ENCODE peak calls at places on chromosome 21, in eight cellular contexts. One of them, this sample, is unnamed. For H3K27me3, the result is how much of the 10 kb centered on the place peaks cover.

GRCh38 chr21:42407476-42407875 is 3.8 kb downstream of the UBASH3A start:
- DNase-seq in aorta: no peak
- DNase-seq in psoas muscle: no peak
- DNase-seq in ascending aorta: no peak
- DNase-seq in tibial artery: no peak
- DNase-seq in mesendoderm: no peak
- DNase-seq in left ventricle myocardium inferior: no peak
- DNase-seq in transverse colon: no peak
- DNase-seq in this sample: no peak

GRCh38 chr21:29181799-29182470 is 51.5 kb downstream of the MAP3K7CL start:
- DNase-seq in tibial artery: no peak
- DNase-seq in aorta: no peak
- DNase-seq in mesendoderm: peak
- DNase-seq in psoas muscle: no peak
- DNase-seq in left ventricle myocardium inferior: no peak
- DNase-seq in ascending aorta: no peak
- DNase-seq in transverse colon: peak
- DNase-seq in this sample: no peak

GRCh38 chr21:42931560-42932235 is 6.3 kb upstream of the ERVH48-1 start:
- DNase-seq in transverse colon: no peak
- DNase-seq in mesendoderm: peak
- DNase-seq in psoas muscle: no peak
- DNase-seq in tibial artery: no peak
- DNase-seq in ascending aorta: no peak
- DNase-seq in left ventricle myocardium inferior: no peak
- DNase-seq in aorta: no peak
- DNase-seq in this sample: no peak

GRCh38 chr21:26148834-26149354 is 21.7 kb downstream of the APP start:
- DNase-seq in transverse colon: no peak
- DNase-seq in ascending aorta: no peak
- DNase-seq in aorta: no peak
- DNase-seq in psoas muscle: no peak
- DNase-seq in mesendoderm: peak
- DNase-seq in left ventricle myocardium inferior: no peak
- DNase-seq in tibial artery: no peak
- DNase-seq in this sample: no peak

GRCh38 chr21:17088500-17088899 is 424.3 kb upstream of the CXADR start:
- DNase-seq in tibial artery: no peak
- DNase-seq in left ventricle myocardium inferior: no peak
- DNase-seq in ascending aorta: no peak
- DNase-seq in aorta: no peak
- DNase-seq in transverse colon: no peak
- DNase-seq in mesendoderm: no peak
- DNase-seq in psoas muscle: no peak
- DNase-seq in this sample: no peak

GRCh38 chr21:25323356-25323949 is 283.8 kb downstream of the MRPL39 start:
- DNase-seq in psoas muscle: no peak
- DNase-seq in tibial artery: no peak
- DNase-seq in left ventricle myocardium inferior: no peak
- DNase-seq in transverse colon: no peak
- DNase-seq in aorta: no peak
- DNase-seq in mesendoderm: no peak
- DNase-seq in ascending aorta: no peak
- DNase-seq in this sample: no peak

GRCh38 chr21:27425574-27425973 is 458.7 kb upstream of the ADAMTS5 start:
- DNase-seq in psoas muscle: no peak
- DNase-seq in aorta: no peak
- DNase-seq in mesendoderm: peak
- DNase-seq in left ventricle myocardium inferior: no peak
- DNase-seq in transverse colon: no peak
- DNase-seq in tibial artery: no peak
- DNase-seq in ascending aorta: no peak
- DNase-seq in this sample: no peak

GRCh38 chr21:28644762-28645161 is 347.9 kb downstream of the LTN1 start:
- DNase-seq in mesendoderm: no peak
- DNase-seq in transverse colon: no peak
- DNase-seq in psoas muscle: no peak
- DNase-seq in tibial artery: no peak
- DNase-seq in left ventricle myocardium inferior: no peak
- DNase-seq in ascending aorta: no peak
- DNase-seq in aorta: no peak
- DNase-seq in this sample: no peak

GRCh38 chr21:10418649-10419048 is 102.7 kb upstream of the TPTE start:
- DNase-seq in tibial artery: no peak
- DNase-seq in transverse colon: no peak
- DNase-seq in aorta: no peak
- DNase-seq in psoas muscle: no peak
- DNase-seq in mesendoderm: no peak
- DNase-seq in left ventricle myocardium inferior: no peak
- DNase-seq in ascending aorta: no peak
- DNase-seq in this sample: no peak

GRCh38 chr21:25171438-25171837 is 435.8 kb downstream of the MRPL39 start:
- DNase-seq in left ventricle myocardium inferior: no peak
- DNase-seq in aorta: no peak
- DNase-seq in ascending aorta: no peak
- DNase-seq in psoas muscle: no peak
- DNase-seq in tibial artery: no peak
- DNase-seq in transverse colon: no peak
- DNase-seq in mesendoderm: no peak
- DNase-seq in this sample: no peak

GRCh38 chr21:42811960-42812359 is 67.4 kb downstream of the WDR4 start:
- DNase-seq in left ventricle myocardium inferior: no peak
- DNase-seq in ascending aorta: no peak
- DNase-seq in psoas muscle: no peak
- DNase-seq in tibial artery: no peak
- DNase-seq in aorta: no peak
- DNase-seq in transverse colon: no peak
- DNase-seq in mesendoderm: no peak
- DNase-seq in this sample: no peak

GRCh38 chr21:24727803-24728425 is 879.4 kb downstream of the MRPL39 start:
- DNase-seq in left ventricle myocardium inferior: no peak
- DNase-seq in ascending aorta: no peak
- DNase-seq in psoas muscle: no peak
- DNase-seq in tibial artery: no peak
- DNase-seq in aorta: no peak
- DNase-seq in transverse colon: no peak
- DNase-seq in mesendoderm: peak
- DNase-seq in this sample: no peak

GRCh38 chr21:42403611-42404231 is at the start of gene UBASH3A:
- DNase-seq in aorta: no peak
- DNase-seq in transverse colon: peak
- DNase-seq in mesendoderm: no peak
- DNase-seq in psoas muscle: no peak
- DNase-seq in ascending aorta: no peak
- DNase-seq in tibial artery: no peak
- DNase-seq in left ventricle myocardium inferior: no peak
- DNase-seq in this sample: no peak

GRCh38 chr21:26405735-26406361 is 167.2 kb downstream of the CYYR1 start:
- DNase-seq in ascending aorta: no peak
- DNase-seq in left ventricle myocardium inferior: no peak
- DNase-seq in psoas muscle: no peak
- DNase-seq in tibial artery: no peak
- DNase-seq in aorta: no peak
- DNase-seq in mesendoderm: peak
- DNase-seq in transverse colon: no peak
- DNase-seq in this sample: no peak

GRCh38 chr21:42313501-42313969 is 1.7 kb downstream of the TFF3 start:
- DNase-seq in tibial artery: no peak
- DNase-seq in left ventricle myocardium inferior: no peak
- DNase-seq in ascending aorta: no peak
- DNase-seq in transverse colon: peak
- DNase-seq in aorta: no peak
- DNase-seq in psoas muscle: no peak
- DNase-seq in mesendoderm: peak
- DNase-seq in this sample: no peak

GRCh38 chr21:43659136-43660000 is at the start of the genes HSF2BP and RRP1B:
- DNase-seq in psoas muscle: peak
- DNase-seq in aorta: peak
- DNase-seq in transverse colon: peak
- DNase-seq in left ventricle myocardium inferior: peak
- DNase-seq in tibial artery: peak
- DNase-seq in mesendoderm: peak
- DNase-seq in ascending aorta: no peak
- DNase-seq in this sample: peak

GRCh38 chr21:28725396-28725795 is 267.3 kb downstream of the LTN1 start:
- DNase-seq in left ventricle myocardium inferior: no peak
- DNase-seq in mesendoderm: no peak
- DNase-seq in ascending aorta: no peak
- DNase-seq in transverse colon: no peak
- DNase-seq in tibial artery: no peak
- DNase-seq in aorta: no peak
- DNase-seq in psoas muscle: no peak
- DNase-seq in this sample: no peak

GRCh38 chr21:28867401-28867800 is 125.3 kb downstream of the LTN1 start:
- DNase-seq in aorta: no peak
- DNase-seq in psoas muscle: no peak
- DNase-seq in transverse colon: no peak
- DNase-seq in left ventricle myocardium inferior: no peak
- DNase-seq in tibial artery: no peak
- DNase-seq in ascending aorta: no peak
- DNase-seq in mesendoderm: no peak
- DNase-seq in this sample: no peak

GRCh38 chr21:41596241-41596925 is 88.4 kb upstream of the TMPRSS2 start:
- DNase-seq in tibial artery: no peak
- DNase-seq in aorta: no peak
- DNase-seq in mesendoderm: no peak
- DNase-seq in transverse colon: no peak
- DNase-seq in psoas muscle: no peak
- DNase-seq in ascending aorta: no peak
- DNase-seq in left ventricle myocardium inferior: no peak
- DNase-seq in this sample: no peak

GRCh38 chr21:35038772-35039145 is 10.3 kb downstream of the RUNX1 start:
- DNase-seq in aorta: no peak
- DNase-seq in ascending aorta: no peak
- DNase-seq in psoas muscle: no peak
- DNase-seq in left ventricle myocardium inferior: no peak
- DNase-seq in tibial artery: no peak
- DNase-seq in mesendoderm: peak
- DNase-seq in transverse colon: no peak
- DNase-seq in this sample: no peak

GRCh38 chr21:35037384-35038105 is 11.6 kb downstream of the RUNX1 start:
- DNase-seq in aorta: no peak
- DNase-seq in psoas muscle: no peak
- DNase-seq in ascending aorta: no peak
- DNase-seq in tibial artery: no peak
- DNase-seq in transverse colon: no peak
- DNase-seq in left ventricle myocardium inferior: no peak
- DNase-seq in mesendoderm: no peak
- DNase-seq in this sample: no peak

GRCh38 chr21:35035581-35035980 is 13.5 kb downstream of the RUNX1 start:
- DNase-seq in psoas muscle: no peak
- DNase-seq in ascending aorta: no peak
- DNase-seq in transverse colon: no peak
- DNase-seq in left ventricle myocardium inferior: no peak
- DNase-seq in aorta: no peak
- DNase-seq in tibial artery: no peak
- DNase-seq in mesendoderm: no peak
- DNase-seq in this sample: no peak

GRCh38 chr21:35035116-35035515 is 14.0 kb downstream of the RUNX1 start:
- DNase-seq in mesendoderm: no peak
- DNase-seq in left ventricle myocardium inferior: no peak
- DNase-seq in psoas muscle: no peak
- DNase-seq in ascending aorta: no peak
- DNase-seq in tibial artery: no peak
- DNase-seq in transverse colon: no peak
- DNase-seq in aorta: no peak
- DNase-seq in this sample: no peak

GRCh38 chr21:35036521-35037383 is 12.3 kb downstream of the RUNX1 start:
- DNase-seq in aorta: no peak
- DNase-seq in left ventricle myocardium inferior: no peak
- DNase-seq in ascending aorta: no peak
- DNase-seq in tibial artery: no peak
- DNase-seq in transverse colon: no peak
- DNase-seq in mesendoderm: no peak
- DNase-seq in psoas muscle: no peak
- DNase-seq in this sample: no peak
- H3K27me3 ChIP-seq in aorta: under half
- H3K27me3 ChIP-seq in left ventricle myocardium inferior: half or more
- H3K27me3 ChIP-seq in ascending aorta: under half
- H3K27me3 ChIP-seq in tibial artery: under half
- H3K27me3 ChIP-seq in transverse colon: under half
- H3K27me3 ChIP-seq in mesendoderm: under half
- H3K27me3 ChIP-seq in psoas muscle: under half
- H3K27me3 ChIP-seq in this sample: under half

DNA sequence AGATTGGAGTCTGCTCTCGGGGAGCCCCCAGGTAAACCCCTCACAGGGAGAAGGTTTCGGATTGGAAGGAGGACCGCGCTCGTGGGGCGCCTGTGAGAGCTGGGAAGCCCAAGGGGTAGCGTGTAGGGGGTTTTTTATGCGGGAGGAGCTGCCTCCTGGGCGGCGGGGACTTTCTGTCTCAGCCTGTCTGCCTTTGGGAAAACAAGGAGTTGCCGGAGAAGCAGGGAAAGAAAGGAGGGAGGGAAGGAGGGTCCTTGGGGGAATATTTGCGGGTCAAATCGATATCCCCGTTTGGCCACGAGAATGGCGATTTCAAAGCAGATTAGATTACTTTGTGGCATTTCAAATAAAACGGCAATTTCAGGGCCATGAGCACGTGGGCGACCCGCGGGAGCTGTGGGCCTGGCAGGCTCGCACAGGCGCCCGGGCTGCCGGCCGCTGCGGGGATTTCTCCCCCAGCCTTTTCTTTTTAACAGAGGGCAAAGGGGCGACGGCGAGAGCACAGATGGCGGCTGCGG is 9.7 kb downstream of the SIM2 start:
- DNase-seq in transverse colon: no peak
- DNase-seq in tibial artery: no peak
- DNase-seq in ascending aorta: no peak
- DNase-seq in left ventricle myocardium inferior: no peak
- DNase-seq in mesendoderm: no peak
- DNase-seq in psoas muscle: no peak
- DNase-seq in aorta: no peak
- DNase-seq in this sample: no peak
- H3K27me3 ChIP-seq in transverse colon: half or more
- H3K27me3 ChIP-seq in tibial artery: under half
- H3K27me3 ChIP-seq in ascending aorta: half or more
- H3K27me3 ChIP-seq in left ventricle myocardium inferior: half or more
- H3K27me3 ChIP-seq in mesendoderm: half or more
- H3K27me3 ChIP-seq in psoas muscle: half or more
- H3K27me3 ChIP-seq in aorta: under half
- H3K27me3 ChIP-seq in this sample: half or more

DNA sequence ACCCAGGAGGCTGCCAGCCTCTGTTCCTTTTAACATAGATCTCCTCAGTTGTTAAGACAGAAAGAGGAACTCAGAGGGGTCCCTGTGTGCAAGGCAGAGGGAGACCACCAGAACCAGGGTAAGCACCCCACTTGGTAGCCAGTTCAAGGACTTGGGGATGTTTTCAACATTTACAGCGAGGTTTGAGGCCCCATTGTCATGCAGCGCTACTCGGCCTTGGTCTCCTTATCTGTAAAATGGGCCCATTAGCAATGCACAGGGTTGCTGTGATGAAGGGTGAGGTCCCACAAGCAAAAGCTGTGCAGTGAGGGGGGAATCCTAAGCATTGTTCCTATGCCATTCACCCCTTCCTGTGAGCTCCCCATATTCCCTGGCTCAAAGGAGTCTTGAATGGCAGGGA is 4.2 kb downstream of the SIM2 start:
- DNase-seq in tibial artery: no peak
- DNase-seq in transverse colon: no peak
- DNase-seq in mesendoderm: no peak
- DNase-seq in aorta: no peak
- DNase-seq in psoas muscle: no peak
- DNase-seq in ascending aorta: no peak
- DNase-seq in left ventricle myocardium inferior: no peak
- DNase-seq in this sample: no peak
- H3K27me3 ChIP-seq in tibial artery: under half
- H3K27me3 ChIP-seq in transverse colon: half or more
- H3K27me3 ChIP-seq in mesendoderm: half or more
- H3K27me3 ChIP-seq in aorta: under half
- H3K27me3 ChIP-seq in psoas muscle: half or more
- H3K27me3 ChIP-seq in ascending aorta: half or more
- H3K27me3 ChIP-seq in left ventricle myocardium inferior: half or more
- H3K27me3 ChIP-seq in this sample: half or more

GRCh38 chr21:33025471-33026298 is at the start of gene OLIG2:
- DNase-seq in transverse colon: no peak
- DNase-seq in psoas muscle: no peak
- DNase-seq in aorta: no peak
- DNase-seq in tibial artery: no peak
- DNase-seq in left ventricle myocardium inferior: no peak
- DNase-seq in ascending aorta: no peak
- DNase-seq in mesendoderm: peak
- DNase-seq in this sample: no peak
- H3K27me3 ChIP-seq in transverse colon: half or more
- H3K27me3 ChIP-seq in psoas muscle: half or more
- H3K27me3 ChIP-seq in aorta: under half
- H3K27me3 ChIP-seq in tibial artery: under half
- H3K27me3 ChIP-seq in left ventricle myocardium inferior: half or more
- H3K27me3 ChIP-seq in ascending aorta: under half
- H3K27me3 ChIP-seq in mesendoderm: half or more
- H3K27me3 ChIP-seq in this sample: half or more